ENCODE peak calls at places on chromosomes 4 and X, in six cellular contexts. Y, O, Q, C, M and U are unnamed samples.

GRCh38 chr4:52925531-52925968 is 63.4 kb downstream of the RASL11B start:
- DNase-seq in O (peak), M (no peak), Y (no peak), C (no peak), Q (no peak), U (no peak)

GRCh38 chr4:29708473-29708872 is 1011.7 kb upstream of the PCDH7 start:
- DNase-seq in Q (no peak), C (no peak), O (peak), Y (no peak), M (peak), U (no peak)

GRCh38 chr4:7679431-7679830 is 244.7 kb upstream of the PSAPL1 start:
- DNase-seq in M (no peak), C (no peak), Y (no peak), Q (no peak), O (no peak), U (no peak)

GRCh38 chr4:143616771-143617170 is 83.7 kb downstream of the FREM3 start:
- DNase-seq in C (no peak), O (no peak), Q (no peak), M (no peak), Y (no peak), U (no peak)

GRCh38 chr4:113406723-113407016 is 354.9 kb downstream of the CAMK2D start:
- DNase-seq in C (no peak), Y (no peak), M (no peak), O (no peak), Q (no peak), U (no peak)

GRCh38 chrX:63330681-63331080 is 20.5 kb downstream of the SPIN4 start:
- DNase-seq in C (no peak), M (no peak), Q (no peak), O (no peak), Y (no peak), U (no peak)

GRCh38 chr4:114109776-114110175 is 130.3 kb upstream of the ARSJ start:
- DNase-seq in C (no peak), Y (no peak), O (no peak), Q (no peak), M (no peak), U (no peak)

GRCh38 chr4:183828125-183828524 is 77.0 kb upstream of the STOX2 start:
- DNase-seq in C (no peak), Y (no peak), M (no peak), O (no peak), Q (no peak), U (no peak)

GRCh38 chr4:176886135-176886534 is 93.4 kb upstream of the VEGFC start:
- DNase-seq in O (no peak), Q (no peak), Y (no peak), M (no peak), C (no peak), U (no peak)

GRCh38 chr4:122003335-122003734 is 51.5 kb upstream of the TRPC3 start:
- DNase-seq in Y (peak), O (no peak), C (peak), M (no peak), Q (peak), U (peak)

GRCh38 chr4:122005064-122005755 is 53.4 kb upstream of the TRPC3 start:
- DNase-seq in C (no peak), O (peak), Q (no peak), Y (no peak), M (peak), U (no peak)

GRCh38 chr4:121998024-121998423 is 46.2 kb upstream of the TRPC3 start:
- DNase-seq in M (no peak), Y (no peak), C (no peak), Q (no peak), O (no peak), U (peak)

GRCh38 chr4:121995790-121996537 is 44.1 kb upstream of the TRPC3 start:
- DNase-seq in Y (no peak), M (peak), O (no peak), Q (no peak), C (no peak), U (no peak)

DNA sequence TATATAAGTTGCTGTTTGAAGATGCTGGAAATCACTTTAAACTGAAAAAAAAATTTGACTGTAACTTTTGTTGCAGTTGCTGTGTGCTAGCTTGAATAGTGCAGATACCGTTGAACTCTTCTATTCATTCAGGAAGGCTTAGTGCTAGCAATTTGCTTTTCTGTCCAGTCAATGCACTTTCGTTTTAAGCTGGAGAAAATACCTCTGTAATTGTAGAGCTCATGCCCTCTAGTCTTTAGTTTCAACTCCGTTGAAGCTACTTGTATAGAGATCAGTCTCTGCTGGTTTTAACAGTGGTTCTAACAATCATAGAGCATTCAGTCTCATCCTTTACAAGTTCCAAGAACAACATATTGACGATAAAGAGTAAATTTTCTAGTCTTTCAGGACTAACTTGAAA is 49.0 kb upstream of the TRPC3 start:
- DNase-seq in Y (no peak), C (no peak), O (no peak), Q (no peak), M (no peak), U (no peak)
- H3K14ac ChIP-seq in Y (no peak), C (no peak), O (no peak), Q (no peak), M (no peak), U (no peak)

GRCh38 chrX:150192846-150193245 is 170.3 kb upstream of the MAMLD1 start:
- DNase-seq in C (no peak), Y (no peak), O (no peak), Q (no peak), M (peak), U (no peak)

GRCh38 chrX:150199181-150199580 is 163.9 kb upstream of the MAMLD1 start:
- DNase-seq in O (no peak), Y (no peak), Q (no peak), M (no peak), C (no peak), U (no peak)

GRCh38 chrX:150197388-150197787 is 165.7 kb upstream of the MAMLD1 start:
- DNase-seq in Q (no peak), C (no peak), Y (no peak), O (no peak), M (no peak), U (no peak)

GRCh38 chrX:150198776-150199175 is 164.3 kb upstream of the MAMLD1 start:
- DNase-seq in Y (no peak), C (no peak), O (no peak), Q (no peak), M (no peak), U (no peak)

DNA sequence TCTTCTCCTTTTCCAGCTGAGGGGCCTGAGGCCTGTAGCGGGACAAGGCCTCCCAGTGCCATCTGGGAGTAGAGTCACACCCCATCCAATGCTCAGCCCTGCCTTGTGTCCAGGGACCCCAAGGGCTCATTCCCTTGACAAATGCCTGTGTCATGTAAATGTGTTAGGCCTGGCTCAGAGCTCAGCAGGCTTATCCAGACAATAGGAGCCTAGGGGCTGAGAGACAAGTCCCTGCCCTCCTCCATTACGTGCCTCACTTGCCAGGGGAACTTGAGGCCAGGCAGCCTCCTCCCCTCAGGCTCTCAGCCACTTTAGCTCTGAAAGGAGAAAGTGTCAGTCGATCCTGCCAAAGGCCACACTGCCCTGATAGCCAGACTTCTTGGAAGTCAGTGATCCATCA is 166.8 kb upstream of the MAMLD1 start:
- DNase-seq in Q (no peak), C (no peak), M (no peak), Y (no peak), O (no peak), U (peak)
- H3K14ac ChIP-seq in Q (no peak), C (no peak), M (no peak), Y (no peak), O (no peak), U (no peak)

GRCh38 chr4:175770555-175770954 is 41.5 kb downstream of the GPM6A start:
- DNase-seq in C (no peak), O (no peak), Q (peak), M (no peak), Y (no peak), U (no peak)

GRCh38 chr4:175772170-175772685 is 39.8 kb downstream of the GPM6A start:
- DNase-seq in M (no peak), C (no peak), Q (no peak), O (no peak), Y (no peak), U (no peak)

GRCh38 chr4:175779081-175779620 is 32.9 kb downstream of the GPM6A start:
- DNase-seq in Q (no peak), O (no peak), M (no peak), Y (no peak), C (no peak), U (no peak)

GRCh38 chr4:175776217-175776616 is 35.8 kb downstream of the GPM6A start:
- DNase-seq in C (peak), Y (no peak), M (no peak), O (no peak), Q (no peak), U (peak)
- H3K14ac ChIP-seq in C (no peak), Y (no peak), M (no peak), O (no peak), Q (no peak), U (no peak)

GRCh38 chr4:147482281-147482680 is 1.4 kb downstream of the EDNRA start:
- DNase-seq in M (no peak), Q (no peak), C (no peak), O (no peak), Y (no peak), U (no peak)

GRCh38 chr4:147480502-147480890 is 401 bp upstream of the EDNRA start:
- DNase-seq in C (no peak), Y (no peak), Q (no peak), O (no peak), M (no peak), U (peak)

GRCh38 chr4:147479817-147480216 is 1.1 kb upstream of the EDNRA start:
- DNase-seq in O (peak), M (peak), Y (no peak), Q (no peak), C (no peak), U (no peak)

GRCh38 chr4:147481577-147482109 is 746 bp downstream of the EDNRA start:
- DNase-seq in Y (peak), M (no peak), O (peak), C (no peak), Q (no peak), U (peak)

GRCh38 chr4:147480891-147481576 is at the start of gene EDNRA:
- DNase-seq in M (peak), Y (peak), C (no peak), Q (no peak), O (peak), U (peak)
- H3K14ac ChIP-seq in M (peak), Y (no peak), C (no peak), Q (no peak), O (peak), U (peak)

DNA sequence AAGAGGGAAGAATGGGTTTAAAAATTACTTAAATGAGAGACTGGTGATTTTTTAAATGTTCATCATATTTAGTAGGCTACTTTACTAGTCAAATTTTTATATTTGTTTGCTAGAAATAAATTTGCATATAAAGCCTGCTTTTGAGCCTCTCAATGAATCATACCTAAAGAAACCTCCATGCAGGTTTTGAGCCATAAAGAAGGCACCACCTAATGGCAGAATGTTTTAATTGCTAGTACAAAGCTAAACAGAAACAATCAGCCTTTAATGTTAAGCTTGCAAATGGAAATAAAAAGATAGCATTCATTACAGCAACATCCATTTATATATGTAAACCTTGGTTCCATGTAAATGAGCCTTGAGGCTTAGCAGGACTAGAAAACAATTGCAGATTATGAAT is 989.7 kb downstream of the CCSER1 start:
- DNase-seq in C (no peak), M (no peak), Y (no peak), Q (peak), O (peak), U (no peak)
- H3K14ac ChIP-seq in C (no peak), M (no peak), Y (no peak), Q (no peak), O (no peak), U (no peak)

DNA sequence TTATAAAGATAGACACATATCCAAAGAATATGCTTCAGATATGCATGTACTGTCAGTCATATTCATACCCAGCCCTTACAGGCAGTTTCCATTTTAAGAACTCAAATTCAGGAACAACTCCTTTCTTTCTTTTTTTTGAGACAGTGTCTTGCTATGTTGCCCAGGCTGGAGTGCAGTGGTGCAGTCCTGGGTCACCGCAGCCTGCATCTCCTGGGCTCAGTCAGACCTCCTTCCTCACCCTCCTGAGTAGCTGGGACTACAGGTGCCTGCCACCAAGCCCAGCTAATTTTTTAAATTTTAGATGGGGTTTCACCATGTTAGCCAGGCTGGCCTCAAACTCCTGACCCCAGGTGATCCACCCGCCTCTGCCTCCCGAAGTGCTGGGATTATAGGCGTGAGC is 34.5 kb downstream of the SNX25 start:
- DNase-seq in C (no peak), Q (no peak), Y (no peak), O (no peak), M (no peak), U (no peak)
- H3K14ac ChIP-seq in C (no peak), Q (no peak), Y (no peak), O (no peak), M (no peak), U (no peak)

GRCh38 chrX:106415276-106415895 is 196.4 kb upstream of the RADX start:
- DNase-seq in O (peak), Y (peak), Q (peak), M (peak), C (no peak), U (no peak)
- H3K14ac ChIP-seq in O (no peak), Y (no peak), Q (no peak), M (no peak), C (no peak), U (no peak)

GRCh38 chr4:145930592-145930991 is 8.0 kb downstream of the ZNF827 start:
- DNase-seq in M (no peak), O (no peak), Y (no peak), C (no peak), Q (no peak), U (no peak)
- H3K14ac ChIP-seq in M (no peak), O (no peak), Y (no peak), C (no peak), Q (no peak), U (no peak)